ENCODE peak calls at places on chromosome X, in four cellular contexts. E is GM23248, J is fibroblast of lung, Y is T-helper 1 cell. Z is an unnamed sample.

GRCh38 chrX:27619975-27620374 is 29.8 kb downstream of the DCAF8L2 start:
- DNase-seq in E (peak), Y (no peak), J (peak), Z (peak)

GRCh38 chrX:67604979-67605703 is 61.3 kb downstream of the AR start:
- DNase-seq in E (peak), Y (no peak), J (peak), Z (peak)

GRCh38 chrX:39758791-39759525 is 338.8 kb downstream of the BCOR start:
- DNase-seq in Y (no peak), J (peak), E (no peak), Z (no peak)

GRCh38 chrX:119726900-119727555 is 31.4 kb upstream of the SOWAHD start:
- DNase-seq in J (peak), Y (no peak), E (peak), Z (peak)

GRCh38 chrX:4243759-4244158 is 530.3 kb upstream of the PRKX start:
- DNase-seq in E (no peak), J (no peak), Y (no peak), Z (no peak)

GRCh38 chrX:39773923-39774803 is 323.6 kb downstream of the BCOR start:
- DNase-seq in Y (no peak), E (no peak), J (peak), Z (no peak)

GRCh38 chrX:16977771-16978170 is 31.3 kb downstream of the REPS2 start:
- DNase-seq in Y (no peak), J (no peak), E (no peak), Z (no peak)

GRCh38 chrX:31251336-31251735 is 179.5 kb upstream of the FTHL17 start:
- DNase-seq in J (no peak), E (peak), Y (no peak), Z (peak)

GRCh38 chrX:35076061-35076460 is 133.5 kb downstream of the FAM47B start:
- DNase-seq in E (no peak), J (no peak), Y (no peak), Z (no peak)

GRCh38 chrX:43969504-43970501 is 3.4 kb downstream of the NDP start:
- DNase-seq in E (peak), J (peak), Y (no peak), Z (peak)

GRCh38 chrX:21972721-21973120 is 32.2 kb downstream of the SMS start:
- DNase-seq in Y (peak), J (peak), E (peak), Z (peak)

GRCh38 chrX:9538544-9539045 is 73.7 kb downstream of the TBL1X start:
- DNase-seq in J (no peak), Y (no peak), E (no peak), Z (no peak)

GRCh38 chrX:97021680-97022079 is 138.0 kb downstream of the RPA4 start:
- DNase-seq in J (peak), Y (no peak), E (peak), Z (peak)

GRCh38 chrX:45372151-45372550 is 171.5 kb upstream of the DIPK2B start:
- DNase-seq in Y (no peak), E (no peak), J (no peak), Z (no peak)

GRCh38 chrX:129932792-129933321 is 26.9 kb downstream of the UTP14A start:
- DNase-seq in J (no peak), E (peak), Y (no peak), Z (peak)

GRCh38 chrX:9851890-9852289 is 65.7 kb downstream of the SHROOM2 start:
- DNase-seq in J (peak), Y (no peak), E (no peak), Z (no peak)

GRCh38 chrX:48468247-48468671 is 1.8 kb downstream of the SLC38A5 start:
- DNase-seq in E (peak), J (no peak), Y (no peak), Z (no peak)

GRCh38 chrX:15072880-15073279 is 197.0 kb downstream of the ASB9 start:
- DNase-seq in J (no peak), Y (no peak), E (no peak), Z (no peak)

GRCh38 chrX:54530358-54530900 is 410 bp downstream of the GNL3L start:
- DNase-seq in J (no peak), Y (no peak), E (peak), Z (peak)

GRCh38 chrX:31423575-31424284 is 351.9 kb upstream of the FTHL17 start:
- DNase-seq in Y (no peak), E (peak), J (peak), Z (peak)

GRCh38 chrX:21717802-21718201 is 40.1 kb downstream of the SMPX start:
- DNase-seq in E (no peak), Y (no peak), J (no peak), Z (no peak)